ENCODE peak calls at places on chromosomes 1 and 21, in seven cellular contexts. N, C, K, W, L, V and S are unnamed samples.

GRCh38 chr1:54934869-54935268 is 45.6 kb upstream of the TMEM61 start:
- DNase-seq in V (peak), C (peak), L (no peak), W (no peak), K (no peak), N (no peak), S (no peak)

GRCh38 chr21:41857771-41858300 is 21.3 kb downstream of the PRDM15 start:
- DNase-seq in V (no peak), W (no peak), C (no peak), N (no peak), K (no peak), L (no peak), S (no peak)

GRCh38 chr1:10074855-10075418 is 42.2 kb downstream of the UBE4B start:
- DNase-seq in L (no peak), W (no peak), V (no peak), K (no peak), N (no peak), C (no peak), S (no peak)

GRCh38 chr1:15014521-15014920 is 139.0 kb upstream of the TMEM51 start:
- DNase-seq in K (no peak), L (no peak), N (no peak), V (no peak), C (peak), W (no peak), S (no peak)

GRCh38 chr1:225926551-225927113 is 2.6 kb upstream of the PYCR2 start:
- DNase-seq in N (no peak), C (no peak), W (no peak), L (no peak), V (no peak), K (no peak), S (no peak)

GRCh38 chr1:16151985-16152384 is 3.9 kb downstream of the EPHA2 start:
- DNase-seq in K (no peak), L (no peak), W (no peak), V (no peak), N (no peak), C (no peak), S (no peak)

GRCh38 chr1:158331431-158331830 is at the start of gene CD1B:
- DNase-seq in L (no peak), V (no peak), N (no peak), K (no peak), W (no peak), C (no peak), S (no peak)

GRCh38 chr21:37079211-37079824 is 6.3 kb downstream of the TTC3 start:
- DNase-seq in N (no peak), W (no peak), K (no peak), V (no peak), C (no peak), L (no peak), S (no peak)

GRCh38 chr1:206725053-206725963 is 40.6 kb downstream of the MAPKAPK2 start:
- DNase-seq in W (no peak), N (no peak), C (no peak), V (peak), K (no peak), L (no peak), S (no peak)

GRCh38 chr1:212497553-212497952 is 64.8 kb downstream of the NENF start:
- DNase-seq in C (no peak), V (no peak), N (no peak), L (no peak), W (no peak), K (no peak), S (no peak)

GRCh38 chr1:22318279-22318983 is 133.2 kb upstream of the ZBTB40 start:
- DNase-seq in N (no peak), V (no peak), W (no peak), C (no peak), L (no peak), K (peak), S (no peak)

GRCh38 chr1:27831568-27832410 is 1.2 kb downstream of the PPP1R8 start:
- DNase-seq in L (no peak), W (no peak), N (no peak), V (no peak), K (no peak), C (no peak), S (no peak)

GRCh38 chr21:36589352-36589971 is 109.5 kb upstream of the SIM2 start:
- DNase-seq in N (no peak), K (no peak), V (no peak), L (no peak), C (peak), W (peak), S (peak)

GRCh38 chr1:106621853-106622252 is 434.6 kb upstream of the PRMT6 start:
- DNase-seq in L (no peak), C (no peak), W (no peak), N (no peak), K (peak), V (peak), S (no peak)

GRCh38 chr1:206674745-206675175 is 9.9 kb upstream of the MAPKAPK2 start:
- DNase-seq in C (peak), K (no peak), N (no peak), W (no peak), V (peak), L (no peak), S (peak)

GRCh38 chr1:181116819-181117390 is 28.4 kb downstream of the IER5 start:
- DNase-seq in N (no peak), V (no peak), L (no peak), K (no peak), C (no peak), W (no peak), S (no peak)

GRCh38 chr1:1086911-1087341 is 12.8 kb upstream of the RNF223 start:
- DNase-seq in C (no peak), W (no peak), V (no peak), K (no peak), L (no peak), N (no peak), S (no peak)

GRCh38 chr1:61157420-61157987 is 75.1 kb downstream of the NFIA start:
- DNase-seq in N (no peak), W (no peak), C (peak), L (no peak), K (no peak), V (no peak), S (no peak)

GRCh38 chr1:234928642-234929041 is 200.0 kb downstream of the TOMM20 start:
- DNase-seq in C (no peak), W (no peak), K (no peak), V (no peak), N (no peak), L (no peak), S (no peak)

GRCh38 chr1:3359346-3360157 is 94.9 kb upstream of the ARHGEF16 start:
- DNase-seq in K (peak), L (no peak), V (no peak), N (no peak), W (no peak), C (no peak), S (peak)

GRCh38 chr1:22111620-22112019 is 31.3 kb downstream of the WNT4 start:
- DNase-seq in W (no peak), C (peak), N (no peak), L (no peak), V (no peak), K (no peak), S (no peak)

GRCh38 chr1:9319789-9320519 is 27.3 kb downstream of the SPSB1 start:
- DNase-seq in K (no peak), N (no peak), V (no peak), C (no peak), W (no peak), L (no peak), S (no peak)

GRCh38 chr1:182725264-182725965 is 41.0 kb upstream of the RGS8 start:
- DNase-seq in V (no peak), N (no peak), K (no peak), W (no peak), C (peak), L (no peak), S (no peak)

GRCh38 chr1:91166106-91166712 is 144.4 kb upstream of the ZNF644 start:
- DNase-seq in K (peak), L (no peak), W (peak), V (peak), C (peak), N (no peak), S (peak)

GRCh38 chr1:152411144-152411543 is 2.9 kb downstream of the CRNN start:
- DNase-seq in L (no peak), C (no peak), N (no peak), V (no peak), K (peak), W (no peak), S (no peak)

GRCh38 chr1:56063461-56063860 is 515.9 kb downstream of the PLPP3 start:
- DNase-seq in W (peak), V (no peak), C (no peak), K (no peak), L (no peak), N (no peak), S (no peak)

GRCh38 chr1:109201123-109201703 is 12.5 kb upstream of the SARS1 start:
- DNase-seq in V (peak), L (no peak), N (peak), W (no peak), K (peak), C (peak), S (peak)

GRCh38 chr1:231937013-231937754 is 310.6 kb downstream of the DISC1 start:
- DNase-seq in K (peak), C (peak), N (no peak), V (no peak), L (no peak), W (peak), S (peak)

GRCh38 chr1:202249846-202250245 is 56.2 kb downstream of the LGR6 start:
- DNase-seq in C (peak), L (no peak), N (no peak), W (no peak), V (no peak), K (no peak), S (no peak)

GRCh38 chr1:165060285-165060793 is 296.2 kb downstream of the LMX1A start:
- DNase-seq in L (no peak), N (no peak), W (no peak), V (no peak), K (no peak), C (no peak), S (no peak)

GRCh38 chr1:234977891-234978396 is 150.7 kb downstream of the TOMM20 start:
- DNase-seq in K (peak), L (no peak), N (no peak), W (no peak), C (no peak), V (no peak), S (peak)